ENCODE peak calls at places on chromosome 16, in nine cellular contexts. B is endothelial cell, W is HFF-Myc, M is neural crest cell, C is H54, S is nephron progenitor cell, I is GM23338, K is astrocyte of the spinal cord, H is GM20000. U is an unnamed sample.
A peak's percentile ranks its signal among the peaks of the same experiment; 100 is the strongest.

GRCh38 chr16:89550421-89550988 is 10.0 kb upstream of the RPL13 start:
- DNase-seq in S (no peak), H (no peak), I (no peak), M (no peak), B (no peak), C (no peak), W (no peak), K (no peak), U (no peak)

GRCh38 chr16:85451646-85452363 is 161.3 kb upstream of the GSE1 start:
- DNase-seq in W (no peak), S (no peak), M (no peak), C (no peak), I (no peak), H (no peak), B (no peak), K (no peak), U (no peak)

GRCh38 chr16:29808219-29808900 is 2.0 kb downstream of the MAZ start:
- DNase-seq in W (no peak), H (no peak), S (peak; percentile 21), K (no peak), M (no peak), C (no peak), I (no peak), B (no peak), U (no peak)

GRCh38 chr16:13997933-13998332 is 73.2 kb upstream of the MRTFB start:
- DNase-seq in S (no peak), B (no peak), M (no peak), K (no peak), H (peak; percentile 59), W (no peak), C (no peak), I (no peak), U (peak; percentile 69)

GRCh38 chr16:10180771-10181163 is 1.5 kb downstream of the GRIN2A start:
- DNase-seq in M (peak; percentile 70), S (peak; percentile 90), I (peak; percentile 97), C (no peak), W (no peak), H (peak; percentile 69), B (peak; percentile 80), K (no peak), U (no peak)

GRCh38 chr16:51657844-51658243 is 506.8 kb upstream of the SALL1 start:
- DNase-seq in S (no peak), I (no peak), H (no peak), W (no peak), B (no peak), C (no peak), K (no peak), M (no peak), U (no peak)

GRCh38 chr16:1288813-1289479 is 20.5 kb upstream of the UBE2I start:
- DNase-seq in W (no peak), M (no peak), B (no peak), C (no peak), I (peak; percentile 65), S (no peak), H (no peak), K (no peak), U (no peak)

GRCh38 chr16:14358697-14359305 is 271.3 kb downstream of the PARN start:
- DNase-seq in I (no peak), W (no peak), S (no peak), K (no peak), H (no peak), C (no peak), B (no peak), M (no peak), U (no peak)

GRCh38 chr16:88983771-88984687 is 7.0 kb upstream of the CBFA2T3 start:
- DNase-seq in I (no peak), K (no peak), B (no peak), H (peak; percentile 82), C (no peak), M (no peak), W (no peak), S (no peak), U (no peak)

GRCh38 chr16:2516391-2517240 is 2.9 kb downstream of the ATP6V0C start:
- DNase-seq in C (no peak), B (no peak), W (no peak), M (no peak), I (no peak), S (no peak), K (no peak), H (no peak), U (no peak)

GRCh38 chr16:10669791-10670190 is 24.9 kb downstream of the TEKT5 start:
- DNase-seq in C (no peak), M (no peak), K (no peak), B (no peak), I (no peak), W (no peak), H (no peak), S (no peak), U (no peak)

GRCh38 chr16:54062361-54063346 is 223.9 kb downstream of the IRX3 start:
- DNase-seq in I (peak; percentile 83), K (peak; percentile 20), M (no peak), S (no peak), B (no peak), H (no peak), C (no peak), W (no peak), U (no peak)

GRCh38 chr16:66390346-66391108 is 24.0 kb downstream of the CDH5 start:
- DNase-seq in K (no peak), W (no peak), M (no peak), H (no peak), C (no peak), B (no peak), S (no peak), I (no peak), U (no peak)

GRCh38 chr16:31004658-31005057 is 5.8 kb downstream of the STX1B start:
- DNase-seq in H (no peak), I (no peak), M (no peak), S (no peak), K (no peak), W (no peak), B (no peak), C (no peak), U (no peak)

GRCh38 chr16:27305839-27306442 is 7.8 kb upstream of the IL4R start:
- DNase-seq in K (no peak), S (no peak), M (no peak), W (no peak), C (no peak), B (no peak), H (no peak), I (no peak), U (no peak)

GRCh38 chr16:75351183-75351582 is 82.1 kb downstream of the CFDP1 start:
- DNase-seq in I (no peak), M (no peak), C (peak; percentile 53), S (no peak), K (peak; percentile 89), H (no peak), B (no peak), W (no peak), U (no peak)

GRCh38 chr16:13348416-13348815 is 447.0 kb downstream of the SHISA9 start:
- DNase-seq in M (no peak), S (no peak), C (no peak), W (no peak), K (no peak), H (no peak), I (peak; percentile 69), B (no peak), U (no peak)

GRCh38 chr16:28925386-28926228 is 569 bp upstream of the RABEP2 start:
- DNase-seq in C (peak; percentile 70), K (peak; percentile 77), S (peak; percentile 80), W (peak; percentile 57), B (no peak), I (peak; percentile 83), M (no peak), H (peak; percentile 77), U (peak; percentile 86)

GRCh38 chr16:22670044-22670536 is 143.9 kb upstream of the HS3ST2 start:
- DNase-seq in M (no peak), B (no peak), I (no peak), C (no peak), W (no peak), S (no peak), H (no peak), K (no peak), U (no peak)

GRCh38 chr16:2470603-2471015 is 488 bp upstream of the NTN3 start:
- DNase-seq in W (no peak), M (no peak), C (no peak), H (no peak), B (no peak), K (no peak), I (peak; percentile 42), S (no peak), U (no peak)

GRCh38 chr16:69839240-69839688 is 77.1 kb downstream of the WWP2 start:
- DNase-seq in K (no peak), B (no peak), C (no peak), M (no peak), W (no peak), H (no peak), I (no peak), S (no peak), U (no peak)

GRCh38 chr16:57960310-57960709 is 10.6 kb downstream of the CNGB1 start:
- DNase-seq in W (no peak), I (no peak), H (no peak), B (no peak), M (no peak), K (no peak), C (no peak), S (no peak), U (no peak)

GRCh38 chr16:81482329-81483063 is 37.9 kb downstream of the CMIP start:
- DNase-seq in S (no peak), C (no peak), K (no peak), B (peak; percentile 26), I (no peak), M (no peak), H (no peak), W (no peak), U (peak; percentile 37)

GRCh38 chr16:11312718-11313492 is 31.8 kb upstream of the PRM1 start:
- DNase-seq in B (no peak), H (no peak), M (no peak), K (peak; percentile 48), S (no peak), W (no peak), C (no peak), I (peak; percentile 78), U (peak; percentile 92)

GRCh38 chr16:11800385-11800718 is 3.3 kb upstream of the ZC3H7A start:
- DNase-seq in S (no peak), K (no peak), C (no peak), M (no peak), W (no peak), I (no peak), H (no peak), B (no peak), U (no peak)

GRCh38 chr16:86464044-86464443 is 46.3 kb upstream of the FOXF1 start:
- DNase-seq in B (no peak), M (no peak), H (no peak), I (no peak), K (no peak), S (no peak), C (no peak), W (no peak), U (no peak)

GRCh38 chr16:88773812-88774291 is 11.2 kb downstream of the PIEZO1 start:
- DNase-seq in W (peak; percentile 54), B (no peak), H (no peak), K (peak; percentile 62), C (peak; percentile 78), S (peak; percentile 75), M (no peak), I (peak; percentile 51), U (peak; percentile 92)

GRCh38 chr16:85984947-85985451 is 86.0 kb downstream of the IRF8 start:
- DNase-seq in I (no peak), B (no peak), M (no peak), W (no peak), C (no peak), H (no peak), K (no peak), S (no peak), U (no peak)

GRCh38 chr16:72999541-73000019 is 48.3 kb downstream of the ZFHX3 start:
- DNase-seq in M (no peak), S (no peak), C (no peak), B (no peak), I (no peak), W (no peak), H (no peak), K (no peak), U (no peak)

GRCh38 chr16:8928467-8928957 is 35.2 kb downstream of the USP7 start:
- DNase-seq in H (no peak), I (no peak), M (no peak), W (no peak), S (no peak), K (no peak), C (no peak), B (no peak), U (no peak)

GRCh38 chr16:75319513-75320401 is 68.3 kb upstream of the BCAR1 start:
- DNase-seq in K (peak; percentile 97), W (peak; percentile 67), M (peak; percentile 12), B (no peak), C (no peak), S (no peak), H (peak; percentile 50), I (no peak), U (no peak)

U was measured in Caki2.